ENCODE peak calls at places on chromosomes 13 and 19, in seven cellular contexts. One of them, this sample, is unnamed.

GRCh38 chr13:100536643-100537180 is 51.9 kb downstream of the GGACT start:
- DNase-seq in HTR-8/SVneo: no peak
- DNase-seq in T-helper 17 cell: no peak
- DNase-seq in GM12891: no peak
- DNase-seq in EH: no peak
- DNase-seq in stimulated activated CD4-positive, alpha-beta T cell treated with anti-CD3 and anti-CD28 coated beads, TNF-alpha, amount 100 ng/mL, for 48 hours: no peak
- DNase-seq in B cell: no peak
- DNase-seq in this sample: no peak

GRCh38 chr19:45558399-45558878 is 26.2 kb downstream of the OPA3 start:
- DNase-seq in T-helper 17 cell: peak
- DNase-seq in HTR-8/SVneo: peak
- DNase-seq in B cell: peak
- DNase-seq in EH: peak
- DNase-seq in stimulated activated CD4-positive, alpha-beta T cell treated with anti-CD3 and anti-CD28 coated beads, TNF-alpha, amount 100 ng/mL, for 48 hours: peak
- DNase-seq in GM12891: peak
- DNase-seq in this sample: peak

GRCh38 chr13:28574617-28575142 is 79.8 kb upstream of the FLT1 start:
- DNase-seq in T-helper 17 cell: no peak
- DNase-seq in HTR-8/SVneo: peak
- DNase-seq in B cell: peak
- DNase-seq in stimulated activated CD4-positive, alpha-beta T cell treated with anti-CD3 and anti-CD28 coated beads, TNF-alpha, amount 100 ng/mL, for 48 hours: no peak
- DNase-seq in EH: peak
- DNase-seq in GM12891: no peak
- DNase-seq in this sample: no peak

GRCh38 chr13:77034883-77035282 is 7.9 kb upstream of the FBXL3 start:
- DNase-seq in EH: peak
- DNase-seq in stimulated activated CD4-positive, alpha-beta T cell treated with anti-CD3 and anti-CD28 coated beads, TNF-alpha, amount 100 ng/mL, for 48 hours: no peak
- DNase-seq in T-helper 17 cell: no peak
- DNase-seq in GM12891: no peak
- DNase-seq in HTR-8/SVneo: no peak
- DNase-seq in B cell: no peak
- DNase-seq in this sample: no peak

GRCh38 chr19:46624958-46625661 is at the start of gene PTGIR:
- DNase-seq in EH: peak
- DNase-seq in stimulated activated CD4-positive, alpha-beta T cell treated with anti-CD3 and anti-CD28 coated beads, TNF-alpha, amount 100 ng/mL, for 48 hours: no peak
- DNase-seq in B cell: no peak
- DNase-seq in T-helper 17 cell: no peak
- DNase-seq in HTR-8/SVneo: peak
- DNase-seq in GM12891: no peak
- DNase-seq in this sample: no peak

GRCh38 chr19:47247308-47247990 is 8.9 kb upstream of the CCDC9 start:
- DNase-seq in B cell: peak
- DNase-seq in EH: peak
- DNase-seq in stimulated activated CD4-positive, alpha-beta T cell treated with anti-CD3 and anti-CD28 coated beads, TNF-alpha, amount 100 ng/mL, for 48 hours: peak
- DNase-seq in HTR-8/SVneo: no peak
- DNase-seq in GM12891: no peak
- DNase-seq in T-helper 17 cell: peak
- DNase-seq in this sample: peak

GRCh38 chr19:16886305-16886880 is 2.4 kb upstream of the F2RL3 start:
- DNase-seq in EH: peak
- DNase-seq in stimulated activated CD4-positive, alpha-beta T cell treated with anti-CD3 and anti-CD28 coated beads, TNF-alpha, amount 100 ng/mL, for 48 hours: no peak
- DNase-seq in B cell: no peak
- DNase-seq in T-helper 17 cell: no peak
- DNase-seq in HTR-8/SVneo: no peak
- DNase-seq in GM12891: no peak
- DNase-seq in this sample: no peak

GRCh38 chr13:43431279-43431678 is 355.5 kb downstream of the ENOX1 start:
- DNase-seq in EH: no peak
- DNase-seq in HTR-8/SVneo: no peak
- DNase-seq in B cell: no peak
- DNase-seq in stimulated activated CD4-positive, alpha-beta T cell treated with anti-CD3 and anti-CD28 coated beads, TNF-alpha, amount 100 ng/mL, for 48 hours: no peak
- DNase-seq in GM12891: no peak
- DNase-seq in T-helper 17 cell: no peak
- DNase-seq in this sample: no peak

GRCh38 chr13:111399776-111400505 is 79.5 kb downstream of the TEX29 start:
- DNase-seq in stimulated activated CD4-positive, alpha-beta T cell treated with anti-CD3 and anti-CD28 coated beads, TNF-alpha, amount 100 ng/mL, for 48 hours: no peak
- DNase-seq in EH: no peak
- DNase-seq in GM12891: no peak
- DNase-seq in B cell: no peak
- DNase-seq in HTR-8/SVneo: no peak
- DNase-seq in T-helper 17 cell: no peak
- DNase-seq in this sample: no peak

GRCh38 chr19:3224346-3225325 is at the start of gene CELF5:
- DNase-seq in stimulated activated CD4-positive, alpha-beta T cell treated with anti-CD3 and anti-CD28 coated beads, TNF-alpha, amount 100 ng/mL, for 48 hours: peak
- DNase-seq in T-helper 17 cell: peak
- DNase-seq in GM12891: peak
- DNase-seq in HTR-8/SVneo: peak
- DNase-seq in B cell: peak
- DNase-seq in EH: peak
- DNase-seq in this sample: peak

GRCh38 chr19:44527554-44527953 is 1.9 kb downstream of the CEACAM20 start:
- DNase-seq in B cell: no peak
- DNase-seq in HTR-8/SVneo: no peak
- DNase-seq in GM12891: no peak
- DNase-seq in T-helper 17 cell: no peak
- DNase-seq in EH: no peak
- DNase-seq in stimulated activated CD4-positive, alpha-beta T cell treated with anti-CD3 and anti-CD28 coated beads, TNF-alpha, amount 100 ng/mL, for 48 hours: no peak
- DNase-seq in this sample: no peak

GRCh38 chr13:45040626-45041025 is 51.3 kb downstream of the GPALPP1 start:
- DNase-seq in T-helper 17 cell: no peak
- DNase-seq in stimulated activated CD4-positive, alpha-beta T cell treated with anti-CD3 and anti-CD28 coated beads, TNF-alpha, amount 100 ng/mL, for 48 hours: no peak
- DNase-seq in EH: no peak
- DNase-seq in GM12891: no peak
- DNase-seq in B cell: no peak
- DNase-seq in HTR-8/SVneo: peak
- DNase-seq in this sample: no peak

GRCh38 chr13:113851826-113852535 is 11.9 kb downstream of the GAS6 start:
- DNase-seq in GM12891: no peak
- DNase-seq in EH: no peak
- DNase-seq in B cell: no peak
- DNase-seq in stimulated activated CD4-positive, alpha-beta T cell treated with anti-CD3 and anti-CD28 coated beads, TNF-alpha, amount 100 ng/mL, for 48 hours: no peak
- DNase-seq in T-helper 17 cell: no peak
- DNase-seq in HTR-8/SVneo: no peak
- DNase-seq in this sample: no peak

GRCh38 chr19:55490478-55491436 is 2.5 kb downstream of the SSC5D start:
- DNase-seq in stimulated activated CD4-positive, alpha-beta T cell treated with anti-CD3 and anti-CD28 coated beads, TNF-alpha, amount 100 ng/mL, for 48 hours: no peak
- DNase-seq in GM12891: no peak
- DNase-seq in EH: no peak
- DNase-seq in B cell: no peak
- DNase-seq in HTR-8/SVneo: no peak
- DNase-seq in T-helper 17 cell: no peak
- DNase-seq in this sample: no peak

GRCh38 chr19:56423276-56423984 is 19.3 kb downstream of the ZNF583 start:
- DNase-seq in B cell: no peak
- DNase-seq in T-helper 17 cell: no peak
- DNase-seq in GM12891: no peak
- DNase-seq in stimulated activated CD4-positive, alpha-beta T cell treated with anti-CD3 and anti-CD28 coated beads, TNF-alpha, amount 100 ng/mL, for 48 hours: no peak
- DNase-seq in HTR-8/SVneo: no peak
- DNase-seq in EH: no peak
- DNase-seq in this sample: no peak

GRCh38 chr13:113589251-113589960 is 4.9 kb downstream of the TFDP1 start:
- DNase-seq in GM12891: no peak
- DNase-seq in stimulated activated CD4-positive, alpha-beta T cell treated with anti-CD3 and anti-CD28 coated beads, TNF-alpha, amount 100 ng/mL, for 48 hours: no peak
- DNase-seq in EH: no peak
- DNase-seq in B cell: no peak
- DNase-seq in HTR-8/SVneo: no peak
- DNase-seq in T-helper 17 cell: no peak
- DNase-seq in this sample: no peak

GRCh38 chr19:38845374-38846024 is 4.3 kb downstream of the HNRNPL start:
- DNase-seq in HTR-8/SVneo: no peak
- DNase-seq in stimulated activated CD4-positive, alpha-beta T cell treated with anti-CD3 and anti-CD28 coated beads, TNF-alpha, amount 100 ng/mL, for 48 hours: no peak
- DNase-seq in EH: no peak
- DNase-seq in B cell: no peak
- DNase-seq in GM12891: no peak
- DNase-seq in T-helper 17 cell: no peak
- DNase-seq in this sample: no peak